ENCODE peak calls at places on chromosomes 2 and 18, in six cellular contexts. W is fibroblast of pulmonary artery; M is activated T-helper 1 cell treated with Interleukin-2 at 50 U/mL for 16 hours; E is naive thymus-derived CD8-positive, alpha-beta T cell; Q is astrocyte of the spinal cord; Y is fibroblast of lung. P is an unnamed sample.

GRCh38 chr2:148927010-148927409 is 52.0 kb downstream of the KIF5C start:
- DNase-seq in Q (no peak), W (no peak), Y (no peak), E (no peak), M (peak; percentile 1), P (peak; percentile 38)

GRCh38 chr2:45993476-45993991 is 303.7 kb upstream of the EPAS1 start:
- DNase-seq in Y (peak; percentile 72), M (no peak), W (peak; percentile 92), E (peak; percentile 32), Q (peak; percentile 80), P (peak; percentile 77)

GRCh38 chr2:54561010-54561409 is 104.9 kb downstream of the SPTBN1 start:
- DNase-seq in Y (no peak), E (no peak), W (no peak), M (no peak), Q (no peak), P (no peak)

GRCh38 chr2:135050132-135050531 is 2.0 kb upstream of the RAB3GAP1 start:
- DNase-seq in Y (no peak), M (no peak), Q (no peak), E (no peak), W (no peak), P (peak; percentile 30)

GRCh38 chr2:239282448-239283287 is 118.2 kb downstream of the HDAC4 start:
- DNase-seq in Q (no peak), E (no peak), W (no peak), Y (no peak), M (no peak), P (no peak)

GRCh38 chr2:216202602-216203250 is 93.6 kb downstream of the XRCC5 start:
- DNase-seq in Q (no peak), Y (no peak), W (no peak), E (no peak), M (no peak), P (no peak)

GRCh38 chr18:8056723-8057122 is 489.6 kb downstream of the PTPRM start:
- DNase-seq in M (no peak), Y (no peak), Q (no peak), W (no peak), E (no peak), P (no peak)

GRCh38 chr18:63067939-63068338 is 251.6 kb downstream of the BCL2 start:
- DNase-seq in W (no peak), Y (no peak), M (no peak), Q (no peak), E (no peak), P (no peak)

GRCh38 chr2:188765522-188765921 is 208.7 kb upstream of the COL3A1 start:
- DNase-seq in E (no peak), M (no peak), W (peak; percentile 67), Y (peak; percentile 68), Q (peak; percentile 25), P (no peak)

GRCh38 chr2:45176399-45176798 is 167.1 kb upstream of the SIX2 start:
- DNase-seq in M (no peak), Q (no peak), Y (peak; percentile 38), E (no peak), W (peak; percentile 28), P (no peak)

GRCh38 chr2:62410926-62411456 is 95.0 kb downstream of the TMEM17 start:
- DNase-seq in Y (no peak), W (no peak), M (no peak), Q (peak; percentile 3), E (no peak), P (no peak)

GRCh38 chr18:30094556-30094955 is 948.0 kb downstream of the DSC3 start:
- DNase-seq in Y (peak; percentile 59), W (peak; percentile 64), Q (peak; percentile 63), E (no peak), M (no peak), P (no peak)

GRCh38 chr2:230714122-230714453 is 1.4 kb downstream of the CAB39 start:
- DNase-seq in W (peak; percentile 80), E (peak; percentile 21), Y (peak; percentile 79), M (peak; percentile 11), Q (peak; percentile 81), P (no peak)

GRCh38 chr2:101433465-101433864 is 41.4 kb downstream of the RFX8 start:
- DNase-seq in M (no peak), Q (no peak), E (no peak), Y (no peak), W (no peak), P (no peak)

GRCh38 chr2:105641389-105641811 is 103.3 kb upstream of the NCK2 start:
- DNase-seq in E (no peak), Q (no peak), M (no peak), W (peak; percentile 8), Y (no peak), P (no peak)

GRCh38 chr18:78709271-78709809 is 270.3 kb upstream of the SALL3 start:
- DNase-seq in Y (no peak), E (no peak), W (no peak), M (no peak), Q (no peak), P (no peak)

GRCh38 chr2:31324000-31324633 is 90.2 kb downstream of the EHD3 start:
- DNase-seq in Y (no peak), E (no peak), W (no peak), M (no peak), Q (no peak), P (no peak)

GRCh38 chr2:239370403-239370802 is 30.4 kb downstream of the HDAC4 start:
- DNase-seq in W (no peak), M (no peak), E (no peak), Q (no peak), Y (no peak), P (no peak)

GRCh38 chr18:58953627-58954026 is 89.0 kb downstream of the ZNF532 start:
- DNase-seq in E (no peak), W (peak; percentile 25), Y (no peak), Q (no peak), M (no peak), P (no peak)

GRCh38 chr2:145501920-145502319 is 982.0 kb upstream of the ZEB2 start:
- DNase-seq in Y (no peak), W (no peak), E (no peak), M (no peak), Q (no peak), P (no peak)

GRCh38 chr2:20091305-20091991 is 40.0 kb upstream of the LAPTM4A start:
- DNase-seq in W (peak; percentile 92), E (no peak), M (no peak), Q (peak; percentile 90), Y (peak; percentile 95), P (no peak)

GRCh38 chr2:60479226-60480088 is 74.0 kb downstream of the BCL11A start:
- DNase-seq in M (no peak), Q (no peak), Y (no peak), E (no peak), W (no peak), P (no peak)

GRCh38 chr2:144834954-144835633 is 315.2 kb upstream of the ZEB2 start:
- DNase-seq in Y (peak; percentile 80), Q (peak; percentile 86), M (no peak), W (peak; percentile 84), E (no peak), P (peak; percentile 6)

GRCh38 chr2:85215074-85216050 is 82.2 kb downstream of the TCF7L1 start:
- DNase-seq in E (no peak), Q (peak; percentile 95), W (peak; percentile 62), M (no peak), Y (peak; percentile 94), P (no peak)

GRCh38 chr2:5365871-5366461 is 326.2 kb upstream of the SOX11 start:
- DNase-seq in Q (peak; percentile 67), W (peak; percentile 10), Y (peak; percentile 42), M (no peak), E (no peak), P (peak; percentile 68)

GRCh38 chr2:95685513-95685912 is 93.7 kb downstream of the TRIM43 start:
- DNase-seq in W (no peak), M (no peak), Y (no peak), E (no peak), Q (no peak), P (no peak)

GRCh38 chr2:107808023-107808422 is 18.7 kb upstream of the RGPD4 start:
- DNase-seq in W (no peak), E (no peak), Q (no peak), Y (no peak), M (no peak), P (no peak)

GRCh38 chr2:182291296-182291695 is 135.5 kb downstream of the PDE1A start:
- DNase-seq in Q (no peak), M (no peak), Y (peak; percentile 5), W (no peak), E (no peak), P (no peak)

GRCh38 chr18:3441290-3441689 is 8.7 kb upstream of the TGIF1 start:
- DNase-seq in Y (no peak), M (no peak), E (no peak), Q (peak; percentile 32), W (peak; percentile 51), P (peak; percentile 43)

GRCh38 chr18:42508683-42509347 is 553.8 kb downstream of the PIK3C3 start:
- DNase-seq in M (no peak), E (no peak), Q (no peak), Y (no peak), W (no peak), P (no peak)

P was measured in K562.